ENCODE peak calls at places on chromosomes 6 and 20, in four cellular contexts. C is tibial artery, S is endothelial cell of umbilical vein, F is uterus. Y is an unnamed sample.

GRCh38 chr6:62891065-62891647 is 320.1 kb upstream of the FKBP1C start:
- DNase-seq in F (no peak), S (no peak), C (no peak), Y (no peak)

GRCh38 chr20:9634327-9634726 is 119.9 kb downstream of the LAMP5 start:
- DNase-seq in F (no peak), C (no peak), S (no peak), Y (no peak)

GRCh38 chr20:51910202-51911050 is 108.1 kb upstream of the SALL4 start:
- DNase-seq in S (peak; percentile 49), F (no peak), C (no peak), Y (peak; percentile 72)

GRCh38 chr6:1636971-1637871 is 27.5 kb downstream of the FOXC1 start:
- DNase-seq in C (no peak), F (no peak), S (no peak), Y (no peak)

GRCh38 chr6:52297433-52297832 is 12.9 kb upstream of the MCM3 start:
- DNase-seq in F (no peak), C (no peak), S (no peak), Y (no peak)

GRCh38 chr6:140385686-140386085 is 1011.2 kb upstream of the CITED2 start:
- DNase-seq in F (no peak), S (no peak), C (no peak), Y (no peak)

GRCh38 chr6:41531591-41532582 is 14.3 kb upstream of the FOXP4 start:
- DNase-seq in C (no peak), S (peak; percentile 50), F (peak; percentile 36), Y (peak; percentile 72)

GRCh38 chr6:166330612-166331011 is 11.7 kb downstream of the SFT2D1 start:
- DNase-seq in C (no peak), F (no peak), S (no peak), Y (no peak)

GRCh38 chr6:10112871-10113584 is 301.8 kb downstream of the TFAP2A start:
- DNase-seq in F (no peak), S (no peak), C (no peak), Y (no peak)

GRCh38 chr6:117482240-117483003 is at the start of gene DCBLD1:
- DNase-seq in F (peak; percentile 68), C (peak; percentile 69), S (peak; percentile 78), Y (peak; percentile 84)

GRCh38 chr6:42142118-42142835 is at the start of gene C6orf132:
- DNase-seq in F (peak; percentile 34), C (no peak), S (no peak), Y (no peak)

GRCh38 chr6:56220078-56220477 is 27.3 kb downstream of the COL21A1 start:
- DNase-seq in C (no peak), F (no peak), S (no peak), Y (peak; percentile 22)

GRCh38 chr6:35647400-35647799 is 41.3 kb downstream of the FKBP5 start:
- DNase-seq in S (no peak), F (no peak), C (no peak), Y (no peak)

GRCh38 chr6:35640017-35640664 is 48.6 kb downstream of the FKBP5 start:
- DNase-seq in S (no peak), C (no peak), F (no peak), Y (no peak)

GRCh38 chr6:35638679-35639078 is 50.0 kb downstream of the FKBP5 start:
- DNase-seq in S (no peak), F (no peak), C (no peak), Y (no peak)

GRCh38 chr6:35642471-35643161 is 46.1 kb downstream of the FKBP5 start:
- DNase-seq in S (no peak), C (no peak), F (no peak), Y (no peak)

DNA sequence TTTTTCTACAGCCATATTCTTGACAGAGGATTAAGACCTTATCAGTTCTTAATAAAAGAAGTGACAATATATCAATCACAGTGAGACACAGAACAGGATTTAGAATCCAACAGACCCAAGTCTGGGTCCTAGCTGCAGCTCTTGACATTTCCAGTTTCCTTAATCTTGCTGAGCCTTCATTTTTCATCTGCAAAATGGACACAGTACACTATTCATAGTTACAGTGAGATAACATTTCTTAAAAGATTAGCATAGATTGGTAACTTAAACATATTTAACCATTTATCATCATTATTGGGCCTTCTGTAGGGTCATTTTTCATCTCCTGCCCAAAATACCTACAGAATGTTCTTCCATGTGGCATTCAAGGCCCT is 45.6 kb downstream of the FKBP5 start:
- DNase-seq in F (no peak), C (no peak), S (no peak), Y (no peak)
- H3K36me3 ChIP-seq in F (no peaks in the 10 kb centered on the region), C (peaks cover 65% of the 10 kb centered on the region), S (no peaks in the 10 kb centered on the region), Y (no peaks in the 10 kb centered on the region)

DNA sequence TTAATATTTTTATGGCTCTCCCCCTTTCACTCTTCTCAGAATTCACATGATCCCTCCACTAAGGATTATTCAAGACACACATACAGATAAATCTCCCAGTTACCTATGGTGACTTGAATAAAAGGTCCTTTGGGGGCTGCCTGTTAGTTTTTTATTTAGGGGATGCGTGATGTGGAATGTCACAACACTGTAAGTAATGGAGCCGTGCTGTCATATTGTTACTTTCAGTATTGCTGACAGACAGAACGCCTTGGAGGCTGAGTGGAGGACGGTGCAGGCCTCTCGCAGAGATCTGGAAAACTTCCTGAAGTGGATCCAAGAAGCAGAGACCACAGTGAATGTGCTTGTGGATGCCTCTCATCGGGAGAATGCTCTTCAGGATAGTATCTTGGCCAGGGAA is 291.7 kb downstream of the UTRN start:
- DNase-seq in F (no peak), S (no peak), C (no peak), Y (no peak)
- H3K36me3 ChIP-seq in F (no peaks in the 10 kb centered on the region), S (peaks cover 8% of the 10 kb centered on the region), C (peaks cover 20% of the 10 kb centered on the region), Y (peaks cover 28% of the 10 kb centered on the region)

GRCh38 chr20:32152421-32153155 is 43.1 kb downstream of the TM9SF4 start:
- DNase-seq in C (no peak), S (peak; percentile 52), F (no peak), Y (no peak)

GRCh38 chr20:32153771-32154170 is 44.3 kb downstream of the TM9SF4 start:
- DNase-seq in S (no peak), C (no peak), F (no peak), Y (no peak)

GRCh38 chr20:32153156-32153665 is 43.7 kb downstream of the TM9SF4 start:
- DNase-seq in C (no peak), F (no peak), S (no peak), Y (no peak)

GRCh38 chr20:32149566-32150170 is 40.2 kb downstream of the TM9SF4 start:
- DNase-seq in S (no peak), C (no peak), F (no peak), Y (no peak)

GRCh38 chr20:32150291-32150848 is 40.9 kb downstream of the TM9SF4 start:
- DNase-seq in F (no peak), C (no peak), S (no peak), Y (no peak)
- H3K36me3 ChIP-seq in F (no peaks in the 10 kb centered on the region), C (peaks cover 80% of the 10 kb centered on the region), S (peaks cover 35% of the 10 kb centered on the region), Y (peaks cover 81% of the 10 kb centered on the region)

DNA sequence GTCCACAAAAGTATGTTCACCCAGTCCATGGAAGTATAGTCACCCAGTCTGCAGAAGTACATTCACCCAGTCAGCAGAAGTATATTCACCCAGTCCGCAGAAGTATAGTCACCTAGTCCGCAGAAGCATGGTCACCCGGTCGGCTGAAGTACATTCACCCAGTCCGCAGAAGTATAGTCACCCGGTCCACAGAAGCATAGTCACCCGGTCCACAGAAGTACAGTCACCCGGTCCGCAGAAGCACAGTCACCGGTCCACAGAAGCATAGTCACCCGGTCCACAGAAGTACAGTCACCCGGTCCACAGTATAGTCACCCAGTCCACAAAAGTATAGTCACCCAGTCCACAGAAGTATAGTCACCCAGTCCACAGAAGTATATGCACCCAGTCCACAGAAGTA is 8.8 kb downstream of the TCFL5 start:
- DNase-seq in C (no peak), S (no peak), F (no peak), Y (no peak)
- H3K36me3 ChIP-seq in C (peaks cover 26% of the 10 kb centered on the region), S (peaks cover 12% of the 10 kb centered on the region), F (no peaks in the 10 kb centered on the region), Y (peaks cover 53% of the 10 kb centered on the region)

DNA sequence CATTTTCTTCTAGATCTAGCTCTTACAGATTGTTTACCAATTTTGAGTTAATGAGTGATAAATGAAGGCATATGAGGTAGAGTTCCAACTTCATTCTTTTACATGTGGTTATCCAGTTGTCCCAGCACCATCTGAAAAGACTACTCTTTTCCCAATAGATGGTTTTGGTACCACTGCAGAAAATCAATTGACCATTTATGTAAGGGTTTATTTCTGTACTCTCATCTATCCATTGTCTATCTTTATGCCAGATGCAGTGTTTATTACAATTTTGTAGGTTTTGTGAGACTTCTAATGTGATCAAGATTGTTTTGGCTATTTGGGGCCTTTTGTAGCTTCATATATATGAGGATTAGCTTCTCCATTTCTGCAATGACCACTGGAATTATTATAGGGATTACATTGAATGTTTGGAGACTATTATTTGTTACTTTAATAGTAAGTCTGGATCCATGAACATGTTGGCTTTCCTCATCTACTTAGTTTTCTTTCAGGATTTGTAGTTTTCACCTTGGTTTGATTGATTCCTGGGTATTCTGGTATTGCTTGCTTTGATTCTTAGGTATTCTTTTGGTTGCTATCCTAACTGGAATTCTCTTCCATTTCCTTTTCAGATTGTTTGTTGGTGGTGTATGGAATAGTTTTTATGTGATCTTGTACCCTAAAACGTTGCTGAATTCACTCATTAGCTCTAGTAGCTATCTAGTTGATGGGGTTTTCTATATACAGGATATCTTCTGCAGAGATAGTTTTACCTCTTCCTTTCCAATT is 10.4 kb downstream of the SNRPB start:
- DNase-seq in C (no peak), S (no peak), F (no peak), Y (no peak)
- H3K36me3 ChIP-seq in C (peaks cover 53% of the 10 kb centered on the region), S (peaks cover 30% of the 10 kb centered on the region), F (no peaks in the 10 kb centered on the region), Y (peaks cover 70% of the 10 kb centered on the region)